ENCODE peak calls at places on chromosome 9, in nine cellular contexts. Z is NCI-H2029; O is HEK293T; T is left cardiac atrium; F is ecto neural progenitor cell; B is T1000; E is stimulated activated CD8-positive, alpha-beta memory T cell treated with anti-CD3 and anti-CD28 coated beads, Interleukin-2, amount 100 ng/mL, for 1 hour; P is HuH-7.5; M is GM10248. Y is an unnamed sample.

GRCh38 chr9:90420714-90421513 is 221.7 kb downstream of the DIRAS2 start:
- DNase-seq in T (no peak), F (no peak), B (no peak), O (no peak), Z (peak; percentile 94), M (no peak), P (no peak), E (no peak), Y (no peak)

GRCh38 chr9:136587145-136587943 is 41.5 kb upstream of the NOTCH1 start:
- DNase-seq in F (peak; percentile 90), Z (no peak), P (no peak), O (no peak), M (no peak), T (peak; percentile 81), E (no peak), B (no peak), Y (peak; percentile 91)

GRCh38 chr9:17824191-17824926 is 245.5 kb downstream of the SH3GL2 start:
- DNase-seq in T (peak; percentile 20), E (no peak), P (no peak), O (no peak), F (no peak), M (no peak), B (no peak), Z (no peak), Y (no peak)

GRCh38 chr9:76905984-76906861 is at the start of gene PRUNE2:
- DNase-seq in P (no peak), O (peak; percentile 85), Z (peak; percentile 75), E (no peak), B (peak; percentile 88), T (peak; percentile 76), F (peak; percentile 93), M (peak; percentile 39), Y (peak; percentile 28)

GRCh38 chr9:15400281-15400941 is 22.3 kb upstream of the SNAPC3 start:
- DNase-seq in F (no peak), E (no peak), T (no peak), P (no peak), O (no peak), M (no peak), B (no peak), Z (no peak), Y (no peak)

GRCh38 chr9:4298255-4299005 is 1.4 kb downstream of the GLIS3 start:
- DNase-seq in F (peak; percentile 47), P (no peak), E (no peak), M (peak; percentile 28), Z (no peak), O (peak; percentile 20), T (peak; percentile 41), B (no peak), Y (peak; percentile 26)

GRCh38 chr9:129656795-129657390 is 8.6 kb upstream of the PRRX2 start:
- DNase-seq in F (no peak), P (no peak), O (no peak), B (peak; percentile 67), E (no peak), Z (no peak), M (no peak), T (no peak), Y (no peak)

GRCh38 chr9:115591584-115591984 is 473.6 kb upstream of the TNC start:
- DNase-seq in B (peak; percentile 72), F (peak; percentile 68), P (peak; percentile 48), T (peak; percentile 62), M (peak; percentile 26), Z (peak; percentile 94), E (no peak), O (peak; percentile 69), Y (peak; percentile 18)

GRCh38 chr9:113837349-113837748 is 38.8 kb upstream of the ZNF618 start:
- DNase-seq in O (no peak), P (no peak), E (no peak), B (no peak), M (no peak), F (no peak), T (no peak), Z (no peak), Y (no peak)

GRCh38 chr9:136399176-136400037 is 563 bp downstream of the SNAPC4 start:
- DNase-seq in B (no peak), E (no peak), F (peak; percentile 56), O (peak; percentile 27), P (peak; percentile 55), M (peak; percentile 66), Z (no peak), T (no peak), Y (no peak)

GRCh38 chr9:73548201-73548600 is 396.5 kb downstream of the ANXA1 start:
- DNase-seq in E (no peak), F (no peak), P (no peak), B (no peak), Z (peak; percentile 49), M (no peak), O (no peak), T (no peak), Y (no peak)

GRCh38 chr9:108727580-108728056 is 128.2 kb downstream of the ACTL7B start:
- DNase-seq in F (no peak), P (no peak), T (peak; percentile 51), E (no peak), B (no peak), O (no peak), M (no peak), Z (no peak), Y (peak; percentile 57)

GRCh38 chr9:2453701-2454100 is 167.9 kb upstream of the VLDLR start:
- DNase-seq in Z (no peak), F (no peak), O (no peak), B (no peak), E (no peak), P (no peak), T (no peak), M (no peak), Y (no peak)

GRCh38 chr9:14296462-14296861 is 17.5 kb downstream of the NFIB start:
- DNase-seq in E (no peak), B (no peak), F (no peak), T (peak; percentile 69), P (no peak), O (no peak), Z (no peak), M (no peak), Y (peak; percentile 46)

GRCh38 chr9:77601476-77602056 is 46.6 kb downstream of the GNA14 start:
- DNase-seq in F (no peak), E (no peak), O (no peak), P (no peak), B (no peak), M (no peak), T (no peak), Z (no peak), Y (no peak)

GRCh38 chr9:25700430-25700829 is 22.2 kb upstream of the TUSC1 start:
- DNase-seq in P (no peak), B (no peak), E (no peak), F (no peak), M (no peak), T (no peak), Z (no peak), O (no peak), Y (no peak)

GRCh38 chr9:127905788-127906191 is 6.4 kb upstream of the ST6GALNAC6 start:
- DNase-seq in Z (no peak), B (no peak), F (no peak), P (no peak), M (peak; percentile 62), O (no peak), T (no peak), E (peak; percentile 53), Y (no peak)

GRCh38 chr9:76269789-76270188 is 124.4 kb downstream of the RFK start:
- DNase-seq in E (no peak), P (no peak), F (no peak), B (no peak), O (no peak), T (no peak), M (no peak), Z (no peak), Y (no peak)

GRCh38 chr9:13274901-13275641 is 4.4 kb downstream of the MPDZ start:
- DNase-seq in B (no peak), O (no peak), F (no peak), T (no peak), M (no peak), Z (no peak), P (no peak), E (no peak), Y (no peak)

GRCh38 chr9:6147847-6148246 is 67.8 kb upstream of the IL33 start:
- DNase-seq in O (no peak), B (no peak), M (no peak), F (no peak), T (no peak), Z (no peak), P (no peak), E (no peak), Y (no peak)

GRCh38 chr9:72443855-72444254 is 77.6 kb upstream of the TMC1 start:
- DNase-seq in O (no peak), B (no peak), M (peak; percentile 72), T (no peak), Z (no peak), F (no peak), E (no peak), P (no peak), Y (no peak)

GRCh38 chr9:23701291-23701690 is 124.7 kb downstream of the ELAVL2 start:
- DNase-seq in P (no peak), Z (no peak), E (no peak), M (no peak), F (no peak), T (no peak), O (no peak), B (no peak), Y (no peak)

GRCh38 chr9:69036319-69036718 is 767 bp downstream of the FXN start:
- DNase-seq in E (no peak), P (peak; percentile 38), B (no peak), O (no peak), M (peak; percentile 54), T (no peak), Z (no peak), F (no peak), Y (no peak)

GRCh38 chr9:3088166-3088702 is 244.3 kb upstream of the PUM3 start:
- DNase-seq in T (no peak), E (no peak), M (no peak), O (no peak), Z (peak; percentile 20), F (no peak), P (no peak), B (no peak), Y (no peak)

GRCh38 chr9:82363666-82364065 is 375.1 kb downstream of the SPATA31D1 start:
- DNase-seq in Z (no peak), O (no peak), E (no peak), P (no peak), B (no peak), T (no peak), M (no peak), F (no peak), Y (no peak)

GRCh38 chr9:127093319-127094020 is 29.0 kb downstream of the ANGPTL2 start:
- DNase-seq in E (no peak), T (no peak), B (no peak), Z (no peak), M (no peak), O (no peak), F (no peak), P (no peak), Y (no peak)

GRCh38 chr9:84860423-84861115 is 191.0 kb downstream of the NTRK2 start:
- DNase-seq in B (no peak), P (no peak), O (no peak), M (no peak), F (no peak), E (no peak), Z (no peak), T (no peak), Y (no peak)

GRCh38 chr9:114371986-114372917 is 15.5 kb downstream of the AKNA start:
- DNase-seq in T (peak; percentile 36), B (peak; percentile 14), P (no peak), M (no peak), E (no peak), Z (no peak), F (no peak), O (no peak), Y (no peak)

GRCh38 chr9:91659529-91660294 is 236.1 kb upstream of the NFIL3 start:
- DNase-seq in Z (no peak), T (no peak), O (peak; percentile 71), F (peak; percentile 59), B (no peak), P (peak; percentile 18), E (no peak), M (no peak), Y (no peak)

GRCh38 chr9:89077519-89077918 is 86.3 kb downstream of the S1PR3 start:
- DNase-seq in B (no peak), T (no peak), Z (no peak), M (peak; percentile 51), P (no peak), E (no peak), F (no peak), O (no peak), Y (no peak)

GRCh38 chr9:4987996-4988421 is 2.9 kb downstream of the JAK2 start:
- DNase-seq in P (peak; percentile 13), E (no peak), M (peak; percentile 37), O (peak; percentile 47), B (peak; percentile 14), Z (peak; percentile 10), F (peak; percentile 61), T (no peak), Y (no peak)

Y was measured in left ventricle myocardium inferior.